ENCODE peak calls at places on chromosome 14, in ten cellular contexts. R is dorsolateral prefrontal cortex, C is ascending aorta, O is aorta, Y is heart right ventricle, K is GM12865, Q is AG09309, S is astrocyte of the spinal cord, P is left ventricle myocardium inferior, G is choroid plexus epithelial cell. F is an unnamed sample.

GRCh38 chr14:105355049-105355575 is 40.6 kb downstream of the PACS2 start:
- DNase-seq in Q (no peak), O (no peak), G (no peak), Y (no peak), S (no peak), R (no peak), C (no peak), P (no peak), K (no peak), F (no peak)

GRCh38 chr14:34662558-34663088 is 32.7 kb upstream of the SNX6 start:
- DNase-seq in P (no peak), K (no peak), G (peak; percentile 25), S (no peak), Y (no peak), C (peak; percentile 12), O (no peak), Q (no peak), R (no peak), F (no peak)

GRCh38 chr14:86796221-86797074 is 1196.5 kb downstream of the GALC start:
- DNase-seq in K (no peak), G (peak; percentile 13), R (no peak), P (no peak), S (no peak), C (no peak), Q (no peak), Y (no peak), O (no peak), F (no peak)

GRCh38 chr14:39005044-39005736 is 97.8 kb downstream of the SEC23A start:
- DNase-seq in Y (no peak), S (no peak), C (no peak), R (no peak), G (peak; percentile 38), P (peak; percentile 36), O (no peak), K (no peak), Q (no peak), F (no peak)

GRCh38 chr14:94918896-94919295 is 149.0 kb upstream of the GSC start:
- DNase-seq in G (no peak), Q (no peak), C (no peak), S (no peak), Y (no peak), O (no peak), K (no peak), R (no peak), P (no peak), F (no peak)

GRCh38 chr14:65361920-65362319 is 50.6 kb upstream of the FUT8 start:
- DNase-seq in K (no peak), R (no peak), Y (peak; percentile 49), P (peak; percentile 26), O (peak; percentile 53), C (no peak), G (peak; percentile 93), Q (peak; percentile 77), S (peak; percentile 74), F (no peak)

GRCh38 chr14:94129758-94130414 is 482 bp upstream of the IFI27L2 start:
- DNase-seq in P (peak; percentile 50), S (peak; percentile 42), G (peak; percentile 61), Q (no peak), C (peak; percentile 72), K (peak; percentile 34), Y (peak; percentile 67), R (no peak), O (peak; percentile 75), F (no peak)

GRCh38 chr14:37181441-37181840 is 9.0 kb upstream of the SLC25A21 start:
- DNase-seq in O (no peak), R (no peak), P (no peak), K (no peak), G (no peak), S (no peak), Q (no peak), Y (no peak), C (no peak), F (no peak)

GRCh38 chr14:50812856-50813543 is 18.0 kb downstream of the NIN start:
- DNase-seq in G (no peak), P (no peak), Q (no peak), S (no peak), R (no peak), K (no peak), O (no peak), C (no peak), Y (no peak), F (no peak)

GRCh38 chr14:50808053-50808452 is 22.9 kb downstream of the NIN start:
- DNase-seq in Y (no peak), K (no peak), C (no peak), S (no peak), Q (no peak), R (no peak), O (no peak), P (no peak), G (no peak), F (no peak)

GRCh38 chr14:50813544-50813863 is 17.5 kb downstream of the NIN start:
- DNase-seq in Y (no peak), K (peak; percentile 66), C (no peak), P (no peak), Q (no peak), R (no peak), O (no peak), G (peak; percentile 50), S (no peak), F (no peak)

GRCh38 chr14:50814161-50814560 is 16.8 kb downstream of the NIN start:
- DNase-seq in O (no peak), Q (no peak), S (no peak), G (no peak), C (no peak), Y (no peak), R (no peak), K (no peak), P (no peak), F (no peak)

GRCh38 chr14:50812180-50812579 is 18.8 kb downstream of the NIN start:
- DNase-seq in S (no peak), P (no peak), C (no peak), G (no peak), K (peak; percentile 48), Q (no peak), Y (no peak), R (no peak), O (no peak), F (no peak)
- H3K4me3 ChIP-seq in S (no peak overlapping the region), P (no peak overlapping the region), C (no peak overlapping the region), G (no peak overlapping the region), K (no peak overlapping the region), Q (no peak overlapping the region), Y (no peak overlapping the region), R (no peak overlapping the region), O (no peak overlapping the region), F (no peak overlapping the region)

GRCh38 chr14:73742520-73743238 is 28.5 kb upstream of the PNMA1 start:
- DNase-seq in G (no peak), Y (no peak), Q (no peak), O (no peak), R (no peak), S (no peak), K (no peak), P (no peak), C (no peak), F (no peak)
- H3K4me3 ChIP-seq in G (no peak overlapping the region), Y (no peak overlapping the region), Q (no peak overlapping the region), O (no peak overlapping the region), R (no peak overlapping the region), S (no peak overlapping the region), K (peak overlapping the region; percentile 34), P (peak overlapping the region; percentile 51), C (no peak overlapping the region), F (no peak overlapping the region)

GRCh38 chr14:58071341-58071740 is 80.7 kb downstream of the ARMH4 start:
- DNase-seq in O (no peak), C (no peak), S (no peak), Q (no peak), Y (no peak), G (no peak), K (no peak), P (no peak), R (no peak), F (no peak)

GRCh38 chr14:58077621-58078020 is 74.4 kb downstream of the ARMH4 start:
- DNase-seq in Y (no peak), S (no peak), C (no peak), Q (no peak), R (no peak), O (no peak), P (no peak), G (peak; percentile 42), K (no peak), F (no peak)

GRCh38 chr14:58073516-58073915 is 78.5 kb downstream of the ARMH4 start:
- DNase-seq in Y (no peak), G (no peak), C (no peak), O (no peak), K (no peak), Q (no peak), R (no peak), P (no peak), S (no peak), F (no peak)

GRCh38 chr14:58068306-58068705 is 83.7 kb downstream of the ARMH4 start:
- DNase-seq in C (no peak), Y (no peak), G (no peak), O (no peak), R (no peak), S (no peak), P (no peak), K (no peak), Q (no peak), F (no peak)

DNA sequence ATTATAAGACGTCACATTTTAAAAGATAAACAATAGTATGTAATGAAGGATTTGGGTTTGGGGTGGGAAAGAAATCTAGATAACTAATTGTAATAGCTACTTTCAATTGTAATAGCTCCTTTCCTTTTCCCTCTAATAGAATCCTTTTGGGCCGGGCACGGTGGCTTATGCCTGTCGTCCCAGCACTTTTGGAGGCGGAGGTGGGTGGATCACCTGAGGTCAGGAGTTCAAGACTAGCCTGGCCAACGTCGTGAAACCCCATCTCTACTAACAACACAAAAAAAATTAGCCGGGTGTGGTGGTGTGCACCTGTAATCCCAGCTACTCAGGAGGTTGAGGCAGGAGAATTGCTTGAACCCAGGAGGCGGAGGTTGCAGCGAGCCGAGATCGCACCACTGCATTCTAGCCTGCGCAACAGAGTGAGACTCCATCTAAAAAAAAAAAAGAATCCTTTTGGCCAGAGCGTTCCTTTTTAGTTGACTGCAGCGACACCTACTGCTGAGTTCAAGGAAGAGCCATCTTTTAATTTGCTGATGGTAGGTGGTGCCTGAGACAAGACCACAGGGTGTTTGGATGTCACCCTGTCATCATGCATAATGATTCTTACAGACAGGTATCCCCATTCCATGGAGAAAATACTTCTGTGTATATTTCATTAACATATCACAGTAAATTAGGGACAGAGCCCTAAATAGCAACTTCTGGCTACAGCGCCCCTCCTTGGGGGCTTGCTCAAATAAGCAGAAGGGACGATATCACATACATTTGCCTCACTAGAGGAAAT is 79.5 kb downstream of the ARMH4 start:
- DNase-seq in Y (peak; percentile 62), P (no peak), O (no peak), S (peak; percentile 72), R (no peak), G (peak; percentile 87), Q (no peak), C (no peak), K (peak; percentile 78), F (peak; percentile 32)
- H3K4me3 ChIP-seq in Y (peak overlapping the region; percentile 42), P (peak overlapping the region; percentile 55), O (no peak overlapping the region), S (no peak overlapping the region), R (peak overlapping the region; percentile 24), G (no peak overlapping the region), Q (no peak overlapping the region), C (no peak overlapping the region), K (no peak overlapping the region), F (no peak overlapping the region)

GRCh38 chr14:68248481-68249255 is 429.1 kb downstream of the RAD51B start:
- DNase-seq in G (peak; percentile 88), C (no peak), K (peak; percentile 81), Y (peak; percentile 31), O (peak; percentile 57), R (no peak), P (no peak), S (peak; percentile 85), Q (no peak), F (no peak)

GRCh38 chr14:68250950-68251765 is 431.6 kb downstream of the RAD51B start:
- DNase-seq in Q (no peak), G (no peak), R (no peak), O (no peak), K (peak; percentile 56), C (no peak), P (no peak), Y (no peak), S (no peak), F (no peak)

GRCh38 chr14:68247867-68248266 is 428.3 kb downstream of the RAD51B start:
- DNase-seq in P (no peak), O (no peak), R (no peak), Q (no peak), S (no peak), K (no peak), C (no peak), G (peak; percentile 78), Y (no peak), F (no peak)

GRCh38 chr14:68251766-68252100 is 432.2 kb downstream of the RAD51B start:
- DNase-seq in Q (no peak), R (no peak), C (no peak), P (no peak), Y (no peak), G (no peak), O (no peak), K (peak; percentile 28), S (no peak), F (no peak)

GRCh38 chr14:68249534-68250517 is 430.2 kb downstream of the RAD51B start:
- DNase-seq in Q (no peak), R (no peak), S (peak; percentile 80), P (no peak), G (peak; percentile 78), O (no peak), K (no peak), Y (no peak), C (no peak), F (no peak)
- H3K4me3 ChIP-seq in Q (no peak overlapping the region), R (no peak overlapping the region), S (no peak overlapping the region), P (no peak overlapping the region), G (no peak overlapping the region), O (no peak overlapping the region), K (no peak overlapping the region), Y (no peak overlapping the region), C (no peak overlapping the region), F (no peak overlapping the region)